ENCODE peak calls at places on chromosomes 4 and X, in four cellular contexts. W is psoas muscle, J is ELR, B is M059J. S is an unnamed sample.

GRCh38 chr4:1012031-1012739 is 759 bp downstream of the FGFRL1 start:
- DNase-seq in W (peak; percentile 44), J (peak; percentile 40), B (peak; percentile 81), S (no peak)

GRCh38 chr4:103032575-103032974 is 13.1 kb upstream of the SLC9B1 start:
- DNase-seq in W (no peak), J (peak; percentile 60), B (peak; percentile 51), S (peak; percentile 63)

GRCh38 chrX:133384454-133384853 is 30.8 kb downstream of the GPC4 start:
- DNase-seq in W (no peak), J (no peak), B (no peak), S (no peak)

GRCh38 chr4:15988222-15988621 is 25.2 kb upstream of the FGFBP2 start:
- DNase-seq in W (no peak), J (no peak), B (no peak), S (no peak)

GRCh38 chrX:19904778-19905367 is 17.5 kb upstream of the SH3KBP1 start:
- DNase-seq in W (no peak), J (peak; percentile 60), B (peak; percentile 52), S (no peak)

GRCh38 chr4:145852256-145852839 is 86.3 kb downstream of the ZNF827 start:
- DNase-seq in W (no peak), J (no peak), B (no peak), S (no peak)

GRCh38 chr4:30920043-30920442 is 199.9 kb downstream of the PCDH7 start:
- DNase-seq in W (no peak), J (no peak), B (peak; percentile 6), S (no peak)

GRCh38 chrX:140346711-140347110 is 158.2 kb downstream of the SOX3 start:
- DNase-seq in W (no peak), J (peak; percentile 59), B (peak; percentile 69), S (no peak)

GRCh38 chrX:1449581-1450149 is 3.0 kb downstream of the ASMTL start:
- DNase-seq in W (no peak), J (no peak), B (no peak), S (no peak)

GRCh38 chr4:25180524-25181131 is 20.4 kb upstream of the SEPSECS start:
- DNase-seq in W (no peak), J (peak; percentile 68), B (peak; percentile 36), S (no peak)

GRCh38 chr4:1240721-1241465 is 8.0 kb downstream of the CTBP1 start:
- DNase-seq in W (no peak), J (no peak), B (no peak), S (no peak)

GRCh38 chr4:82652062-82652461 is 90.3 kb upstream of the TMEM150C start:
- DNase-seq in W (no peak), J (peak; percentile 40), B (peak; percentile 32), S (no peak)

GRCh38 chr4:38765391-38765790 is 17.4 kb downstream of the TLR10 start:
- DNase-seq in W (no peak), J (peak; percentile 63), B (peak; percentile 35), S (no peak)

GRCh38 chrX:72100824-72101351 is 30.8 kb downstream of the RTL5 start:
- DNase-seq in W (no peak), J (no peak), B (no peak), S (no peak)

GRCh38 chr4:125313989-125314602 is 659 bp upstream of the FAT4 start:
- DNase-seq in W (no peak), J (peak; percentile 15), B (no peak), S (no peak)

GRCh38 chrX:112641449-112641848 is 38.3 kb downstream of the LHFPL1 start:
- DNase-seq in W (no peak), J (no peak), B (no peak), S (no peak)

GRCh38 chr4:151770154-151770553 is 9.3 kb upstream of the GATB start:
- DNase-seq in W (no peak), J (no peak), B (no peak), S (no peak)

GRCh38 chr4:11511321-11511720 is 82.6 kb upstream of the HS3ST1 start:
- DNase-seq in W (no peak), J (no peak), B (no peak), S (no peak)

GRCh38 chr4:188336891-188337290 is 197.7 kb downstream of the TRIML1 start:
- DNase-seq in W (no peak), J (no peak), B (no peak), S (no peak)

GRCh38 chr4:183968502-183968901 is 63.4 kb downstream of the STOX2 start:
- DNase-seq in W (no peak), J (no peak), B (no peak), S (no peak)

GRCh38 chr4:6925357-6925836 is 15.8 kb downstream of the TBC1D14 start:
- DNase-seq in W (peak; percentile 48), J (no peak), B (no peak), S (no peak)

GRCh38 chrX:1657367-1658082 is 42.7 kb downstream of the ASMT start:
- DNase-seq in W (no peak), J (no peak), B (peak; percentile 78), S (no peak)

GRCh38 chr4:27684501-27685077 is 823.9 kb downstream of the STIM2 start:
- DNase-seq in W (no peak), J (peak; percentile 70), B (peak; percentile 48), S (no peak)

GRCh38 chr4:4338201-4338600 is 48.1 kb downstream of the ZBTB49 start:
- DNase-seq in W (no peak), J (no peak), B (no peak), S (no peak)

GRCh38 chr4:55947912-55948725 is 626 bp upstream of the CEP135 start:
- DNase-seq in W (no peak), J (peak; percentile 95), B (peak; percentile 85), S (no peak)

GRCh38 chr4:73690051-73690744 is 50.2 kb upstream of the CXCL8 start:
- DNase-seq in W (no peak), J (peak; percentile 83), B (peak; percentile 59), S (no peak)

GRCh38 chr4:158169931-158170690 is 2.7 kb downstream of the GASK1B start:
- DNase-seq in W (no peak), J (no peak), B (peak; percentile 39), S (no peak)

GRCh38 chrX:65677954-65678469 is 10.6 kb downstream of the MSN start:
- DNase-seq in W (no peak), J (peak; percentile 88), B (peak; percentile 98), S (no peak)

GRCh38 chr4:174739576-174739975 is 89.5 kb downstream of the GLRA3 start:
- DNase-seq in W (no peak), J (peak; percentile 14), B (peak; percentile 28), S (no peak)

GRCh38 chr4:157992038-157992706 is 180.7 kb downstream of the GASK1B start:
- DNase-seq in W (no peak), J (peak; percentile 77), B (peak; percentile 62), S (no peak)

GRCh38 chrX:71096702-71097032 is 1.0 kb downstream of the FOXO4 start:
- DNase-seq in W (no peak), J (no peak), B (no peak), S (no peak)

GRCh38 chr4:23680616-23681518 is 209.0 kb downstream of the PPARGC1A start:
- DNase-seq in W (no peak), J (peak; percentile 2), B (peak; percentile 25), S (no peak)

GRCh38 chr4:61614256-61614655 is 414.1 kb downstream of the ADGRL3 start:
- DNase-seq in W (no peak), J (peak; percentile 66), B (no peak), S (no peak)

GRCh38 chr4:165005352-165005751 is 26.4 kb upstream of the TRIM60 start:
- DNase-seq in W (no peak), J (no peak), B (no peak), S (no peak)

GRCh38 chrX:136039485-136039884 is 54.2 kb downstream of the SLC9A6 start:
- DNase-seq in W (no peak), J (no peak), B (no peak), S (no peak)

S was measured in H1.